ENCODE peak calls at places on chromosomes 11 and 22, in six cellular contexts. J is HepG2, S is SK-N-SH, I is IMR-90, O is K562, L is A549. N is an unnamed sample.

GRCh38 chr11:9815486-9816136 is 151.7 kb downstream of the SWAP70 start:
- DNase-seq in J (no peak), S (no peak), O (no peak), L (peak; percentile 54), I (peak; percentile 87), N (no peak)

GRCh38 chr11:134231958-134232674 is 7.6 kb downstream of the VPS26B start:
- DNase-seq in J (no peak), I (no peak), L (no peak), O (no peak), S (peak; percentile 68), N (no peak)

GRCh38 chr11:73233211-73233610 is 15.1 kb downstream of the P2RY2 start:
- DNase-seq in L (no peak), J (no peak), S (peak; percentile 23), I (no peak), O (no peak), N (no peak)

GRCh38 chr22:32619614-32620426 is 145.2 kb downstream of the FBXO7 start:
- DNase-seq in S (no peak), I (peak; percentile 89), J (peak; percentile 91), L (peak; percentile 25), O (no peak), N (no peak)

GRCh38 chr11:73365352-73366264 is 10.6 kb upstream of the RELT start:
- DNase-seq in J (no peak), S (no peak), L (no peak), O (no peak), I (no peak), N (no peak)

GRCh38 chr11:62902932-62903331 is 18.2 kb downstream of the CHRM1 start:
- DNase-seq in J (no peak), O (no peak), I (peak; percentile 69), S (no peak), L (no peak), N (no peak)

GRCh38 chr11:115590254-115590653 is 86.0 kb upstream of the CADM1 start:
- DNase-seq in L (no peak), J (no peak), O (no peak), S (peak; percentile 71), I (no peak), N (no peak)

GRCh38 chr11:12241401-12241800 is 131.0 kb downstream of the MICAL2 start:
- DNase-seq in I (no peak), O (no peak), L (no peak), J (no peak), S (no peak), N (no peak)

GRCh38 chr11:43071338-43071737 is 240.5 kb upstream of the API5 start:
- DNase-seq in I (no peak), S (no peak), J (no peak), L (no peak), O (no peak), N (no peak)

GRCh38 chr11:58923300-58923788 is 15.9 kb upstream of the GLYATL1 start:
- DNase-seq in I (peak; percentile 46), O (peak; percentile 41), L (peak; percentile 25), S (peak; percentile 13), J (peak; percentile 13), N (no peak)

GRCh38 chr22:22558972-22559603 is at the start of gene PRAME:
- DNase-seq in L (peak; percentile 93), I (peak; percentile 13), O (peak; percentile 100), J (peak; percentile 79), S (peak; percentile 88), N (peak; percentile 11)

GRCh38 chr11:60912223-60912850 is 1.6 kb upstream of the TMEM109 start:
- DNase-seq in O (no peak), L (no peak), I (no peak), S (no peak), J (no peak), N (no peak)

GRCh38 chr11:134731562-134731961 is 319.5 kb upstream of the B3GAT1 start:
- DNase-seq in J (no peak), I (no peak), O (no peak), S (no peak), L (no peak), N (no peak)

GRCh38 chr22:27456696-27457503 is 344.7 kb downstream of the MN1 start:
- DNase-seq in L (peak; percentile 57), S (no peak), I (peak; percentile 93), O (no peak), J (no peak), N (no peak)

GRCh38 chr11:102974552-102975280 is 19.2 kb upstream of the MMP13 start:
- DNase-seq in S (no peak), I (peak; percentile 84), O (no peak), J (no peak), L (peak; percentile 4), N (no peak)

GRCh38 chr22:42763965-42764480 is 43.4 kb upstream of the A4GALT start:
- DNase-seq in O (no peak), L (no peak), I (no peak), S (no peak), J (no peak), N (no peak)

GRCh38 chr11:1763796-1764661 is at the start of gene CTSD:
- DNase-seq in L (peak; percentile 84), J (peak; percentile 65), O (peak; percentile 87), S (peak; percentile 100), I (peak; percentile 69), N (no peak)

GRCh38 chr11:119774180-119774763 is 45.3 kb upstream of the NECTIN1 start:
- DNase-seq in O (peak; percentile 36), I (peak; percentile 13), J (peak; percentile 16), L (no peak), S (no peak), N (no peak)

GRCh38 chr11:57597971-57598830 is 716 bp downstream of the SERPING1 start:
- DNase-seq in L (no peak), S (peak; percentile 90), O (peak; percentile 9), I (peak; percentile 24), J (peak; percentile 15), N (no peak)

GRCh38 chr11:2091786-2092463 is 47.3 kb downstream of the IGF2 start:
- DNase-seq in L (no peak), J (no peak), I (no peak), O (no peak), S (no peak), N (no peak)

GRCh38 chr11:126963115-126963514 is 37.5 kb downstream of the KIRREL3 start:
- DNase-seq in O (no peak), J (no peak), I (no peak), L (peak; percentile 39), S (no peak), N (no peak)

GRCh38 chr22:35463231-35463933 is 63.4 kb downstream of the MCM5 start:
- DNase-seq in O (no peak), I (no peak), S (no peak), L (no peak), J (no peak), N (no peak)

GRCh38 chr22:20456064-20456721 is 18.6 kb upstream of the SCARF2 start:
- DNase-seq in I (peak; percentile 86), O (peak; percentile 98), L (peak; percentile 72), J (peak; percentile 68), S (peak; percentile 91), N (peak; percentile 44)

GRCh38 chr11:130999992-131000770 is 83.9 kb upstream of the SNX19 start:
- DNase-seq in L (peak; percentile 87), I (peak; percentile 98), J (peak; percentile 75), S (no peak), O (no peak), N (no peak)

GRCh38 chr11:7495997-7496545 is 10.8 kb downstream of the OLFML1 start:
- DNase-seq in L (no peak), S (no peak), J (no peak), I (no peak), O (no peak), N (peak; percentile 47)

GRCh38 chr11:39810358-39810757 is 1649.1 kb downstream of the LRRC4C start:
- DNase-seq in L (no peak), S (no peak), I (no peak), O (no peak), J (no peak), N (no peak)

GRCh38 chr11:99176430-99176829 is 155.7 kb downstream of the CNTN5 start:
- DNase-seq in I (no peak), S (no peak), O (no peak), J (no peak), L (no peak), N (no peak)

GRCh38 chr11:123020968-123021367 is 39.3 kb upstream of the BSX start:
- DNase-seq in O (peak; percentile 46), J (peak; percentile 43), I (peak; percentile 49), S (peak; percentile 76), L (peak; percentile 54), N (no peak)

GRCh38 chr22:45598596-45599217 is 72.9 kb upstream of the ATXN10 start:
- DNase-seq in O (no peak), I (no peak), J (no peak), L (no peak), S (peak; percentile 65), N (no peak)

GRCh38 chr11:72617080-72617744 is 57.0 kb downstream of the PDE2A start:
- DNase-seq in O (no peak), J (no peak), S (peak; percentile 59), L (no peak), I (peak; percentile 3), N (no peak)

GRCh38 chr11:79253280-79253679 is 187.6 kb downstream of the TENM4 start:
- DNase-seq in O (no peak), S (no peak), L (no peak), I (no peak), J (no peak), N (no peak)
- TF ChIP-seq SMC3 in O (no peak), S (no peak), L (no peak), I (no peak), J (no peak), N (no peak)

GRCh38 chr11:5689551-5689983 is at the start of gene TRIM22:
- DNase-seq in J (no peak), I (peak; percentile 71), L (no peak), S (no peak), O (no peak), N (peak; percentile 92)
- TF ChIP-seq SMC3 in J (no peak), I (no peak), L (no peak), S (no peak), O (no peak), N (no peak)

DNA sequence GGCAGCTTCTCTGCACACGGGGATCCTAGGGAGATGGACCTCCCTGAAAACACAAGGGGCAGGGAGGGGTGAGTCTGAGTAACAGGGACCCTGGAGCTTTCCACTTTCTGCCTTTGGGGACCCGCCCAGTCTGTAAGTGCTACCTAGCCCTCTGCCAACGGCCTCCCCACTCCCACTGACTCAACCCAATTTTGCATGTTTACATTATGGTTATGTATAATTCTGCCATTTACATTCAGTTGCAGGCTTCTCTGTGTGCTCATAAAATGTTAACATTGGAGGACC is 105.9 kb downstream of the DSCAML1 start:
- DNase-seq in O (no peak), S (no peak), J (no peak), I (no peak), L (no peak), N (no peak)
- TF ChIP-seq SMC3 in O (no peak), S (no peak), J (no peak), I (no peak), L (no peak), N (no peak)

DNA sequence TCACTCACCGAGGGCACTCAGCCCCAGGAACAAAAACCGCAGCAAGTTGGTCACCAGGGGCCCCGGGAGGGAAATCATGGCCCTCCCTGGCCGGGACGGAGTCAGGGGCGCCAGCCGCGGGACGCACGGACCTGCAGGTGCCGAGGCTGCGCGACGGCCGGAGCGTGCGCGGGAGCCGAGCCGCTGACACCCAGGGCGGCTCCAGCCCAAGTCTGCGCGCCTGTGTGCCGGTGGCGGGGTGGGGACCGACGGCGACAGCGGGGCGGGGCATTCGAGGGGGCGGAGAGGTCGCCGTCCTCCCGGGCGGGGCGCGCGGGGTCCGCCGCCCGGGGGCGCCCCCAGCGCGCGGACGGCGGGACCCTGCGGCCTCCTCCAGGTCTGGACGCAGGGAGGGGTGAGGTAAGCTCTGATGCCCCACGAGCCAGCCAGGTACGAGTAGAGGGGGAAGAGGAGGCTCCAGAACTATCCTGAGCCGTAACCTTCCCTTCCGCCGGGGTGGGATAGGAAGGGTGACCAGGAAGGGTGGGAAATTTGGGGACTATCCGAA is at the start of gene ESAM:
- DNase-seq in O (peak; percentile 75), I (no peak), J (no peak), S (peak; percentile 85), L (peak; percentile 17), N (no peak)
- TF ChIP-seq SMC3 in O (no peak), I (no peak), J (no peak), S (no peak), L (no peak), N (no peak)

N was measured in GM12878.